ENCODE peak calls at places on chromosomes 6 and 20, in six cellular contexts. A is heart right ventricle, Q is lower lobe of right lung, K is fibroblast of mammary gland, L is AG10803, I is mucosa of descending colon. T is an unnamed sample.

GRCh38 chr6:15776458-15776980 is 113.7 kb upstream of the DTNBP1 start:
- DNase-seq in A (no peak), I (no peak), K (no peak), L (no peak), Q (no peak), T (no peak)

GRCh38 chr6:101730954-101731353 is 337.4 kb downstream of the GRIK2 start:
- DNase-seq in Q (no peak), K (peak; percentile 38), A (no peak), L (peak; percentile 7), I (no peak), T (no peak)

GRCh38 chr6:157620905-157621304 is 202.1 kb upstream of the SNX9 start:
- DNase-seq in L (no peak), I (no peak), A (no peak), Q (no peak), K (peak; percentile 26), T (peak; percentile 43)

GRCh38 chr20:58086763-58087566 is 141.5 kb downstream of the ANKRD60 start:
- DNase-seq in L (peak; percentile 52), I (no peak), A (no peak), Q (no peak), K (peak; percentile 46), T (peak; percentile 60)

GRCh38 chr20:7452890-7453289 is 487.4 kb downstream of the HAO1 start:
- DNase-seq in Q (no peak), A (no peak), L (no peak), I (no peak), K (no peak), T (peak; percentile 18)

GRCh38 chr6:49919261-49919660 is 44.7 kb downstream of the DEFB114 start:
- DNase-seq in L (no peak), K (no peak), Q (no peak), I (no peak), A (no peak), T (no peak)

GRCh38 chr20:10790013-10790412 is 116.2 kb upstream of the JAG1 start:
- DNase-seq in I (peak; percentile 42), Q (no peak), L (no peak), K (no peak), A (no peak), T (peak; percentile 59)

GRCh38 chr6:36655073-36655847 is 23.3 kb upstream of the CDKN1A start:
- DNase-seq in Q (no peak), L (no peak), A (no peak), I (no peak), K (no peak), T (no peak)

GRCh38 chr6:84801250-84801649 is 36.9 kb upstream of the TBX18 start:
- DNase-seq in A (no peak), K (peak; percentile 45), L (no peak), I (no peak), Q (no peak), T (peak; percentile 53)

GRCh38 chr20:59013031-59013951 is 5.9 kb upstream of the TUBB1 start:
- DNase-seq in K (no peak), I (no peak), A (no peak), L (no peak), Q (no peak), T (no peak)

GRCh38 chr20:3760980-3761379 is 6.6 kb downstream of the ADISSP start:
- DNase-seq in Q (no peak), K (no peak), L (no peak), I (no peak), A (no peak), T (no peak)

GRCh38 chr6:16392010-16392409 is 153.6 kb downstream of the GMPR start:
- DNase-seq in K (no peak), Q (no peak), A (no peak), I (no peak), L (peak; percentile 70), T (no peak)

GRCh38 chr6:38509713-38510112 is 130.0 kb downstream of the BTBD9 start:
- DNase-seq in I (no peak), A (no peak), L (peak; percentile 72), K (peak; percentile 67), Q (no peak), T (no peak)

GRCh38 chr6:130132286-130132701 is 90.5 kb downstream of the SAMD3 start:
- DNase-seq in K (no peak), I (peak; percentile 64), Q (no peak), A (no peak), L (no peak), T (no peak)

GRCh38 chr6:37489697-37490336 is 9.9 kb downstream of the CCDC167 start:
- DNase-seq in I (no peak), K (peak; percentile 3), Q (no peak), L (no peak), A (peak; percentile 39), T (no peak)

GRCh38 chr6:24935753-24936152 is at the start of gene RIPOR2:
- DNase-seq in A (peak; percentile 25), I (peak; percentile 78), L (no peak), Q (peak; percentile 80), K (no peak), T (no peak)
- TF ChIP-seq CTCF in A (no peak), I (no peak), L (no peak), Q (peak; percentile 29), K (no peak), T (no peak)

DNA sequence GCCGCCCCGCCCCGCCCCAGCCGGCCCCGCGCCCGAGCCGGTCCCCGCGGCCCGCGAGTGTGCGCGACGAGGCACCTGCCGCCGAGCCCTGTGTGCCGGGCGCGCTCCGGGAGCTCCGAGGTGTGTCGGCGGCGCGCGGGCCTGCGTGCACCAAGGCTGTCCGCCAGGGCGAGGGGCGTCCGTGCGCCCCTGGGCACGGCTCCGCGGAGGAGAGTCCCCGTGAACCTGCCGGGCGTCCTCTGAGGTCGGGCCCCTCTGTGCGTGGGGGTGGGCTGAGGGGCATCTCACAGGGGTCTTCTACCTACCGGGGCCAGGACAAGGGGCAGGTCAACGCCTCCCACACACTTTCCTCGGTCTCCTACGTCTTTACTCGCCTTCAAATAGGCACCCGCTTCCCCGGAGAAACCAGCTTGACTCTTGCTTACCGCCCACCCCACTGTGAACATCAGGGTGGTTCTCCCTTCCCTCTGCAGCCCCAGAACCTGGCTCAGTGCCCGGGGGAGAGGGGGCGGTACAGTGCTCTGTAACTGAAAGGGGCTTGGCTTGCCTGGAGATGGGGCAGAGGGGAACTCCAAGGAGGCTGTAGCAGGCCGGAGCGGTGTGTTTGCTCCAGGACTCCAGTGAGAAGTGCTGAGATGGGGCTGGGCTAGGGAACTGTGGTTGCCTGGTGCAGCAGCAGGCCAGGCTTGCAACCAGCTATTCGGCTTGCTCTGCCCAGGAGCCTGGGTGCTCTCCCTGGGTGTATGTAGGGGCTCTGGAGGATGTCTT is at the start of gene SAMD10:
- DNase-seq in I (peak; percentile 81), Q (no peak), L (no peak), K (no peak), A (peak; percentile 45), T (no peak)
- TF ChIP-seq CTCF in I (peak; percentile 9), Q (no peak), L (no peak), K (no peak), A (no peak), T (no peak)

DNA sequence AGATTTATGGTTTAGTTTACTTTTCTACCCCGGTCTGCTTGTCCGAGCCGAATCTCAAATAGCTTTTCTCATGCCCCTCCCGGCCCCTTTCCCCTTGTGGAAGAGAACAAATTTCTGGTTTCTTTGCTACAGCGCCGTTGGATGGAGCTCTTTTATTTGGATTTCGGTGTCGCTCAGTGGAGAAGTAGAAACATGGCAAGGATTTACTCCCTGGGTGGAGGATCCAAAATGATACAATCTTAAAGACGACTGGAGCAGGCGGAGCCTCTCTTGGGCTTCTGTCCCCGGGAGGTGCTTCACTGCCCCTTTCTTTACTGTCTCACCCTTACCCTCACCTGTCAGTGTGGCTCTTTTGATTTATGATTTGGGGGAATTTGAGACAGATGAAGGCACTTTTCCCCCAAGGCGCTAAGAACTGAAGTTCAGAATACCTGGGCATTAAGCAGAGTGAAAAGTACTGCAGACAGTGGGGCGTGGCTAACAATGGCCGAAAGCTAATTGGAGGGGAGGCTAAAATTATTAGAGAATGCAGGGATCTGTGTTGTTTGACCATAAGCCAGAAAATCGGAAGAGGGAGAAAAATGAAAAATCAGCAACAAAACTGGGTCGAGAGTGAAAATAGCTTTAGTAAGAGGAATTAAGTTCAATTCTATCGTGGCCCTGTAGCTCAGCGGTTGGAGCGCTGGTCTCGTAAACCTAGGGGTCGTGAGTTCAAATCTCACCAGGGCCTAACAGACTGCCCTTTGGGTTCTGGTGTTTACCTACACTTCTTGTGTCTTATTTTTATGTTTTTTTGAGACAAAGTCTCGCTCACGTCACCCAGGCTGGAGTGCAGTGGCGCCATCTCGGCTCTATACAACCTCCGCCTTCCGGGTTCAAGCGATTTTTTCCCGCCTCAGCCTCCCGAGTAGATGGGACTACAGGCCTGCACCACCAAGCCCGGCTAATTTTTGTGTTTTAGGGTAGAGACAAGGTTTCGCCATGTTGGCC is 145.1 kb upstream of the ZNF184 start:
- DNase-seq in Q (no peak), K (peak; percentile 62), L (peak; percentile 24), A (no peak), I (no peak), T (peak; percentile 68)
- TF ChIP-seq CTCF in Q (no peak), K (peak; percentile 6), L (no peak), A (no peak), I (no peak), T (peak; percentile 9)

GRCh38 chr20:63154395-63154794 is 61.5 kb downstream of the YTHDF1 start:
- DNase-seq in I (peak; percentile 18), Q (no peak), K (no peak), L (no peak), A (peak; percentile 2), T (no peak)
- TF ChIP-seq CTCF in I (no peak), Q (no peak), K (no peak), L (no peak), A (no peak), T (no peak)

GRCh38 chr6:135525550-135525949 is 28.0 kb upstream of the AHI1 start:
- DNase-seq in L (no peak), A (no peak), K (no peak), Q (no peak), I (no peak), T (no peak)
- TF ChIP-seq CTCF in L (no peak), A (no peak), K (no peak), Q (no peak), I (no peak), T (no peak)

GRCh38 chr6:14316911-14317535 is 199.5 kb downstream of the CD83 start:
- DNase-seq in I (no peak), Q (no peak), L (no peak), K (no peak), A (no peak), T (no peak)
- TF ChIP-seq CTCF in I (no peak), Q (no peak), L (no peak), K (no peak), A (no peak), T (no peak)

DNA sequence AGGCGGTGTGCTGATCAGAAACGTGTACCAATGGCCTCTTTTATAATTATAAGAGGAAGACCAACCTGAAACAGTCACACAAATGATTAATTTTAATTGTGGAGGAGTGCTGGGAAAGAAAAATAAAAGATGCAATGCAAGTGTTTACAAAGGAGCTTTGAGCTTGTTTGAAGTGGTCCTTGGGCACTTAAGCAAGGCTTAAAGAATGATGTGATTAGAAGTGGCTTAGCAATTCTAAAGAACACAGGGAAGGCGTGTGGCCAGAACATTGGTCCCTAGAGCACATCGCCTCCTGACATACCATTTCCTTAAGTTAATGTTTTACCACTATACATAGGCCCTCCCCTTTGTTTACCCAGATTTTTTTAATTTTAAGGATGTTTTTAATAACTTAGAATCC is 26.1 kb downstream of the PTPN1 start:
- DNase-seq in L (no peak), K (no peak), Q (no peak), I (no peak), A (no peak), T (no peak)
- TF ChIP-seq CTCF in L (no peak), K (no peak), Q (no peak), I (no peak), A (no peak), T (no peak)

T was measured in MCF 10A.